ENCODE peak calls at places on chromosomes 16 and 17, in nine cellular contexts. One of them, this sample, is unnamed. For H3K9me3, the result is how much of the 10 kb centered on the place peaks cover.

GRCh38 chr17:69390735-69391501 is 23.6 kb upstream of the MAP2K6 start:
- DNase-seq in fibroblast of lung: no peak
- DNase-seq in stomach: no peak
- DNase-seq in body of pancreas: peak
- DNase-seq in A549: no peak
- DNase-seq in neuronal stem cell: no peak
- DNase-seq in naive thymus-derived CD4-positive, alpha-beta T cell: no peak
- DNase-seq in right cardiac atrium: no peak
- DNase-seq in thoracic aorta: no peak
- DNase-seq in this sample: peak

GRCh38 chr16:71421911-71422310 is 19.9 kb downstream of the TLE7 start:
- DNase-seq in body of pancreas: peak
- DNase-seq in neuronal stem cell: no peak
- DNase-seq in stomach: no peak
- DNase-seq in thoracic aorta: no peak
- DNase-seq in A549: peak
- DNase-seq in fibroblast of lung: no peak
- DNase-seq in naive thymus-derived CD4-positive, alpha-beta T cell: no peak
- DNase-seq in right cardiac atrium: no peak
- DNase-seq in this sample: peak

GRCh38 chr17:3019761-3020160 is 43.6 kb downstream of the OR1D5 start:
- DNase-seq in A549: no peak
- DNase-seq in naive thymus-derived CD4-positive, alpha-beta T cell: no peak
- DNase-seq in right cardiac atrium: no peak
- DNase-seq in body of pancreas: no peak
- DNase-seq in thoracic aorta: no peak
- DNase-seq in neuronal stem cell: no peak
- DNase-seq in fibroblast of lung: no peak
- DNase-seq in stomach: no peak
- DNase-seq in this sample: no peak

GRCh38 chr16:64950262-64950661 is 171.6 kb downstream of the CDH11 start:
- DNase-seq in fibroblast of lung: no peak
- DNase-seq in neuronal stem cell: no peak
- DNase-seq in thoracic aorta: no peak
- DNase-seq in naive thymus-derived CD4-positive, alpha-beta T cell: no peak
- DNase-seq in A549: no peak
- DNase-seq in right cardiac atrium: no peak
- DNase-seq in stomach: no peak
- DNase-seq in body of pancreas: no peak
- DNase-seq in this sample: no peak

GRCh38 chr16:88539652-88540345 is 30.4 kb upstream of the ZC3H18 start:
- DNase-seq in right cardiac atrium: peak
- DNase-seq in naive thymus-derived CD4-positive, alpha-beta T cell: no peak
- DNase-seq in body of pancreas: no peak
- DNase-seq in fibroblast of lung: no peak
- DNase-seq in stomach: no peak
- DNase-seq in thoracic aorta: no peak
- DNase-seq in neuronal stem cell: no peak
- DNase-seq in A549: no peak
- DNase-seq in this sample: no peak

GRCh38 chr16:84484579-84485254 is 19.7 kb downstream of the MEAK7 start:
- DNase-seq in neuronal stem cell: no peak
- DNase-seq in fibroblast of lung: peak
- DNase-seq in thoracic aorta: no peak
- DNase-seq in naive thymus-derived CD4-positive, alpha-beta T cell: no peak
- DNase-seq in right cardiac atrium: peak
- DNase-seq in stomach: peak
- DNase-seq in body of pancreas: peak
- DNase-seq in A549: peak
- DNase-seq in this sample: peak

GRCh38 chr16:52912565-52913173 is 140.0 kb downstream of the CHD9NB start:
- DNase-seq in thoracic aorta: no peak
- DNase-seq in fibroblast of lung: peak
- DNase-seq in A549: peak
- DNase-seq in right cardiac atrium: peak
- DNase-seq in body of pancreas: peak
- DNase-seq in naive thymus-derived CD4-positive, alpha-beta T cell: no peak
- DNase-seq in neuronal stem cell: peak
- DNase-seq in stomach: peak
- DNase-seq in this sample: peak

GRCh38 chr16:70674221-70675014 is 11.4 kb downstream of the MTSS2 start:
- DNase-seq in stomach: no peak
- DNase-seq in A549: no peak
- DNase-seq in body of pancreas: no peak
- DNase-seq in right cardiac atrium: peak
- DNase-seq in fibroblast of lung: no peak
- DNase-seq in naive thymus-derived CD4-positive, alpha-beta T cell: no peak
- DNase-seq in thoracic aorta: no peak
- DNase-seq in neuronal stem cell: no peak
- DNase-seq in this sample: no peak

GRCh38 chr16:60199154-60199553 is 1465.0 kb upstream of the GOT2 start:
- DNase-seq in A549: no peak
- DNase-seq in naive thymus-derived CD4-positive, alpha-beta T cell: no peak
- DNase-seq in stomach: no peak
- DNase-seq in thoracic aorta: no peak
- DNase-seq in right cardiac atrium: no peak
- DNase-seq in fibroblast of lung: no peak
- DNase-seq in body of pancreas: no peak
- DNase-seq in neuronal stem cell: no peak
- DNase-seq in this sample: no peak

GRCh38 chr17:78997231-78997741 is 12.3 kb downstream of the CANT1 start:
- DNase-seq in naive thymus-derived CD4-positive, alpha-beta T cell: no peak
- DNase-seq in right cardiac atrium: peak
- DNase-seq in fibroblast of lung: no peak
- DNase-seq in thoracic aorta: no peak
- DNase-seq in A549: no peak
- DNase-seq in stomach: no peak
- DNase-seq in body of pancreas: no peak
- DNase-seq in neuronal stem cell: no peak
- DNase-seq in this sample: no peak

GRCh38 chr17:73396429-73397277 is 84.9 kb upstream of the CDC42EP4 start:
- DNase-seq in stomach: no peak
- DNase-seq in body of pancreas: no peak
- DNase-seq in neuronal stem cell: no peak
- DNase-seq in right cardiac atrium: no peak
- DNase-seq in naive thymus-derived CD4-positive, alpha-beta T cell: no peak
- DNase-seq in thoracic aorta: no peak
- DNase-seq in A549: no peak
- DNase-seq in fibroblast of lung: peak
- DNase-seq in this sample: no peak

GRCh38 chr17:76246080-76247066 is 6.1 kb upstream of the RNF157 start:
- DNase-seq in fibroblast of lung: no peak
- DNase-seq in neuronal stem cell: no peak
- DNase-seq in body of pancreas: no peak
- DNase-seq in right cardiac atrium: no peak
- DNase-seq in A549: no peak
- DNase-seq in naive thymus-derived CD4-positive, alpha-beta T cell: peak
- DNase-seq in thoracic aorta: no peak
- DNase-seq in stomach: no peak
- DNase-seq in this sample: peak

GRCh38 chr17:43986225-43986981 is 18.0 kb upstream of the NAGS start:
- DNase-seq in neuronal stem cell: no peak
- DNase-seq in stomach: no peak
- DNase-seq in right cardiac atrium: no peak
- DNase-seq in naive thymus-derived CD4-positive, alpha-beta T cell: no peak
- DNase-seq in thoracic aorta: no peak
- DNase-seq in A549: no peak
- DNase-seq in fibroblast of lung: no peak
- DNase-seq in body of pancreas: no peak
- DNase-seq in this sample: no peak

GRCh38 chr17:43983515-43984411 is 20.7 kb upstream of the NAGS start:
- DNase-seq in fibroblast of lung: no peak
- DNase-seq in stomach: peak
- DNase-seq in neuronal stem cell: no peak
- DNase-seq in thoracic aorta: no peak
- DNase-seq in body of pancreas: peak
- DNase-seq in A549: peak
- DNase-seq in right cardiac atrium: no peak
- DNase-seq in naive thymus-derived CD4-positive, alpha-beta T cell: no peak
- DNase-seq in this sample: peak

GRCh38 chr17:43983196-43983514 is 21.3 kb upstream of the NAGS start:
- DNase-seq in A549: no peak
- DNase-seq in naive thymus-derived CD4-positive, alpha-beta T cell: no peak
- DNase-seq in stomach: no peak
- DNase-seq in body of pancreas: no peak
- DNase-seq in thoracic aorta: no peak
- DNase-seq in right cardiac atrium: no peak
- DNase-seq in neuronal stem cell: no peak
- DNase-seq in fibroblast of lung: no peak
- DNase-seq in this sample: no peak

GRCh38 chr17:43982171-43982570 is 22.3 kb upstream of the NAGS start:
- DNase-seq in right cardiac atrium: no peak
- DNase-seq in body of pancreas: no peak
- DNase-seq in A549: no peak
- DNase-seq in thoracic aorta: no peak
- DNase-seq in stomach: no peak
- DNase-seq in naive thymus-derived CD4-positive, alpha-beta T cell: no peak
- DNase-seq in fibroblast of lung: no peak
- DNase-seq in neuronal stem cell: no peak
- DNase-seq in this sample: no peak

DNA sequence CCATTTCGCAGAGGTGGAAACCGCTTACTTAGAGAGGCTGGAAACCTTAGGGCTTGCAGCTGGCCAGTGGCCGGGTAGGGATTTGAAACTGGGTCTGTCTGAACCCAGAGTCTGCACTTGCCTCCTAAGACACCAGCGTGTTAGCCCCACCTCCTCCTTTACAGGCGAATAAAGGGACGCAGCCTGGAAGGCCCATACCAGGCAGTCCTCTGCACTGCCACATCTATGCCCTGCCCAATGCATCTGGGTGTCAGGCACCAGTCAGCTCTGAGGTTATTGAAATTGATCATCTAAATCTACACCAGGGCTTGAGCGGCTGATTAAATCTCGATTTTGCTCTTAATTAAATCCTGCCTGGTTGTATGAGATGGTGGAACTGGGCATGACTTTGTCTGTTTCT is 19.9 kb upstream of the NAGS start:
- DNase-seq in stomach: no peak
- DNase-seq in body of pancreas: no peak
- DNase-seq in naive thymus-derived CD4-positive, alpha-beta T cell: no peak
- DNase-seq in thoracic aorta: no peak
- DNase-seq in A549: no peak
- DNase-seq in right cardiac atrium: no peak
- DNase-seq in neuronal stem cell: no peak
- DNase-seq in fibroblast of lung: no peak
- DNase-seq in this sample: no peak
- H3K4me3 ChIP-seq in stomach: peak
- H3K4me3 ChIP-seq in body of pancreas: no peak
- H3K4me3 ChIP-seq in naive thymus-derived CD4-positive, alpha-beta T cell: no peak
- H3K4me3 ChIP-seq in thoracic aorta: peak
- H3K4me3 ChIP-seq in A549: peak
- H3K4me3 ChIP-seq in right cardiac atrium: no peak
- H3K4me3 ChIP-seq in neuronal stem cell: no peak
- H3K4me3 ChIP-seq in fibroblast of lung: peak
- H3K4me3 ChIP-seq in this sample: no peak

DNA sequence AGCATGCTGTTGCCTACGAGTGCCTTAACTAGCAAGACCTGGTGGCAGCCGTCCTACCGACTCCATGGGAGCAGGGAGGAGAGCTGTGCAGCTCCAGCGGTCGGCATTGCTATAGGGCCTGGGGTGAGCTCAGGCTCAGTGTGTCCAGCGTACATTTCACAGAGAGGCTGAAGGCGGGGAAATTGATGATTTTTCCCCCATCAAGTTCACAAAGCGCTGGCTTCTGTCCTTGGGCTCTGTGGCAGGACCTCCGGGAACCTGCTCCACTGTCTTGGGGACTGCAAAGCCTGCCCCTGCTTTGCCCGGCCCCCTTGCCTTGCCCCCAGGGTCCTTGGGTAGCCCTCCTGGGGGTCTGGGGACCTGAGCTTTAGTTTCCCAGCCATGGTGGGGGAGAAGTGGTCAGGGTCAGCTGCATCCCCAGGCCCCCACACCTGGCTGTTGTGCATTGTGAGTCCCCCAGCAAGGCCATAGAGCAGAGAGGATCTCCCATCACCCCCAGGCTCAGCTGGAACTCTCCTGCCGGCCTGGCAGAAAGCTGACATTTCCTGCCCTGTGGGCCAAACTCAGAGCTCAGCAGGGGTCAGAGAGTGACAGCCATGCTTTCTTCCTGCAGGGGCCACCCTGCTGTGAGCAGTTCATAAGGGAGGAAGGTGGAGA is 3.9 kb upstream of the KCNJ18 start:
- DNase-seq in naive thymus-derived CD4-positive, alpha-beta T cell: no peak
- DNase-seq in neuronal stem cell: no peak
- DNase-seq in thoracic aorta: no peak
- DNase-seq in right cardiac atrium: no peak
- DNase-seq in A549: no peak
- DNase-seq in stomach: no peak
- DNase-seq in fibroblast of lung: no peak
- DNase-seq in body of pancreas: no peak
- DNase-seq in this sample: no peak
- H3K27ac ChIP-seq in naive thymus-derived CD4-positive, alpha-beta T cell: no peak
- H3K27ac ChIP-seq in neuronal stem cell: no peak
- H3K27ac ChIP-seq in thoracic aorta: no peak
- H3K27ac ChIP-seq in right cardiac atrium: no peak
- H3K27ac ChIP-seq in A549: no peak
- H3K27ac ChIP-seq in stomach: no peak
- H3K27ac ChIP-seq in fibroblast of lung: no peak
- H3K27ac ChIP-seq in body of pancreas: no peak
- H3K27ac ChIP-seq in this sample: no peak

DNA sequence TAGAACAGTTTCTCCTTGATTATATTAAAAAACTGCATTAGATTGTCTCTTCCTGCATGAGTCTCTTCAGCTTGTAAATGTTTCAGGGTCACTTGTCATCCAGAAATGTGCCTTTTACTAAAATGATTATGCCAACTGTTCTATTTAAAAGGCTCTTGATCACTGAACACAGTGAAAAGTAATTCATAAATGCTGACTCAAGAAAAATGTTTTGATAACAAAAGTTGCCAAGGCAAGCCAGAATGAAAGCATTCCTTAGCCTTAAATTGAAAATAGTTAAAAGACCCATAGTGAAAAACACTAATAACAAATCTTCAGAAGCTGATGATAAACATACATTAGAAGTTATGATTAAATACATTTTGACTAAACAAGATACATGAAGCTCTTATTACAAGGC is 356.0 kb upstream of the KIF2B start:
- DNase-seq in A549: no peak
- DNase-seq in naive thymus-derived CD4-positive, alpha-beta T cell: no peak
- DNase-seq in stomach: no peak
- DNase-seq in right cardiac atrium: no peak
- DNase-seq in neuronal stem cell: no peak
- DNase-seq in fibroblast of lung: no peak
- DNase-seq in thoracic aorta: no peak
- DNase-seq in body of pancreas: no peak
- DNase-seq in this sample: no peak
- H3K9me3 ChIP-seq in A549: under half
- H3K9me3 ChIP-seq in naive thymus-derived CD4-positive, alpha-beta T cell: under half
- H3K9me3 ChIP-seq in stomach: under half
- H3K9me3 ChIP-seq in right cardiac atrium: under half
- H3K9me3 ChIP-seq in neuronal stem cell: under half
- H3K9me3 ChIP-seq in fibroblast of lung: under half
- H3K9me3 ChIP-seq in thoracic aorta: under half
- H3K9me3 ChIP-seq in body of pancreas: under half
- H3K9me3 ChIP-seq in this sample: under half

DNA sequence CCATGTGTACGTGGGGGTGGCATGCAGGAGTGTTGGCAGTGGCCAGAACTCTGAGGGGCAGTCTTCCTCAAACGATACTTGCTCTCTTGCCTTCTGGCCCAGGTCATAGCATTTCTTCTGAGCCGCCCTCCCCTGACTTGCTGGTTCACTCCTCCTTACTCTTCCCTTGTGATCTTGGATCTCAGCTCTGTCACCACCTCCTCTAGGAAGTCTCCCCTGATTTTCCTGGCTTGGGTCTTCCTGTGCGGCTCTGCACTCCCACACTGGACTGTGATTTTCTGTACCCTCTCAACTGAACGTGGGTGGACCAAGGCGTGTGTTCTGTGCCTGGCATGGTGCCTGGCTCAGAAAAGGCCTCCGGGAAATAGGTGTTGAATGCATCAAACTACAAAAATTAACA is 2.9 kb downstream of the EPN3 start:
- DNase-seq in stomach: no peak
- DNase-seq in A549: no peak
- DNase-seq in right cardiac atrium: no peak
- DNase-seq in neuronal stem cell: no peak
- DNase-seq in fibroblast of lung: no peak
- DNase-seq in thoracic aorta: no peak
- DNase-seq in body of pancreas: no peak
- DNase-seq in naive thymus-derived CD4-positive, alpha-beta T cell: no peak
- DNase-seq in this sample: no peak
- H3K4me3 ChIP-seq in stomach: peak
- H3K4me3 ChIP-seq in A549: no peak
- H3K4me3 ChIP-seq in right cardiac atrium: no peak
- H3K4me3 ChIP-seq in neuronal stem cell: no peak
- H3K4me3 ChIP-seq in fibroblast of lung: no peak
- H3K4me3 ChIP-seq in thoracic aorta: no peak
- H3K4me3 ChIP-seq in body of pancreas: no peak
- H3K4me3 ChIP-seq in naive thymus-derived CD4-positive, alpha-beta T cell: no peak
- H3K4me3 ChIP-seq in this sample: no peak

This sample was measured in small intestine.